ENCODE peak calls at places on chromosomes 5 and 9, in ten cellular contexts. Q is A172; X is T-cell; U is midbrain; F is activated CD4-positive, alpha-beta memory T cell treated with anti-CD3 and anti-CD28 coated beads for 36 hours; L is frontal cortex; J is mucosa of descending colon; K is neuronal stem cell; Z is adrenal gland; A is dorsolateral prefrontal cortex. N is an unnamed sample.

GRCh38 chr5:83964235-83964634 is 243.6 kb upstream of the HAPLN1 start:
- DNase-seq in L (no peak), A (no peak), U (no peak), Z (no peak), Q (peak; percentile 71), X (no peak), J (no peak), K (no peak), F (no peak), N (no peak)

GRCh38 chr5:174177976-174178600 is 132.6 kb downstream of the NSG2 start:
- DNase-seq in J (no peak), U (no peak), X (no peak), Z (no peak), A (no peak), K (no peak), F (no peak), Q (no peak), L (no peak), N (no peak)

GRCh38 chr9:110257097-110257955 is 1.0 kb upstream of the TXN start:
- DNase-seq in J (peak; percentile 40), F (peak; percentile 50), Q (peak; percentile 50), X (no peak), U (peak; percentile 50), L (peak; percentile 5), K (no peak), Z (peak; percentile 20), A (no peak), N (peak; percentile 22)

GRCh38 chr9:104319198-104319597 is 184.9 kb upstream of the OR13F1 start:
- DNase-seq in J (no peak), K (no peak), Z (no peak), Q (no peak), F (no peak), U (no peak), L (no peak), X (no peak), A (no peak), N (no peak)

GRCh38 chr5:16889203-16889971 is 46.7 kb downstream of the MYO10 start:
- DNase-seq in X (no peak), U (no peak), F (no peak), Q (peak; percentile 64), A (no peak), J (no peak), Z (no peak), L (no peak), K (no peak), N (no peak)

GRCh38 chr9:93577940-93578682 is 1.7 kb downstream of the PHF2 start:
- DNase-seq in L (no peak), Z (peak; percentile 29), K (no peak), U (no peak), A (peak; percentile 20), F (no peak), J (no peak), Q (no peak), X (no peak), N (no peak)

GRCh38 chr5:111495159-111495558 is 17.2 kb downstream of the STARD4 start:
- DNase-seq in X (no peak), A (no peak), Q (no peak), J (no peak), U (no peak), F (no peak), K (no peak), L (no peak), Z (no peak), N (no peak)

GRCh38 chr5:122182491-122182921 is 53.2 kb downstream of the ZNF474 start:
- DNase-seq in L (no peak), K (no peak), Q (peak; percentile 85), F (no peak), A (peak; percentile 58), Z (no peak), X (no peak), J (peak; percentile 91), U (no peak), N (peak; percentile 34)

N was measured in posterior cingulate gyrus.